ENCODE peak calls at places on chromosomes 5 and 9, in six cellular contexts. E is A549, D is HepG2, X is GM12878, I is SK-N-SH, K is K562. Q is an unnamed sample.

GRCh38 chr9:23766613-23767012 is 59.4 kb downstream of the ELAVL2 start:
- DNase-seq in X (no peak), I (no peak), E (no peak), K (no peak), D (no peak), Q (no peak)

GRCh38 chr5:108266235-108266634 is 115.7 kb downstream of the FBXL17 start:
- DNase-seq in D (no peak), I (no peak), K (no peak), E (no peak), X (no peak), Q (no peak)

GRCh38 chr5:178120661-178121357 is 7.5 kb downstream of the N4BP3 start:
- DNase-seq in D (peak; percentile 82), K (peak; percentile 79), I (peak; percentile 95), X (peak; percentile 69), E (peak; percentile 86), Q (no peak)

GRCh38 chr5:18965893-18966292 is 1022.1 kb downstream of the CDH18 start:
- DNase-seq in I (no peak), E (no peak), K (no peak), X (no peak), D (no peak), Q (no peak)

GRCh38 chr5:132475939-132476852 is 14.4 kb downstream of the IRF1 start:
- DNase-seq in E (no peak), D (peak; percentile 83), X (no peak), I (no peak), K (no peak), Q (no peak)

GRCh38 chr5:68924490-68925145 is 169.2 kb upstream of the SLC30A5 start:
- DNase-seq in I (no peak), D (peak; percentile 86), X (no peak), K (no peak), E (no peak), Q (no peak)

GRCh38 chr5:109990723-109991359 is 301.1 kb downstream of the MAN2A1 start:
- DNase-seq in E (no peak), X (no peak), K (no peak), D (no peak), I (no peak), Q (no peak)

GRCh38 chr9:135480942-135481315 is 1.3 kb downstream of the PPP1R26 start:
- DNase-seq in E (no peak), X (no peak), I (no peak), K (peak; percentile 16), D (no peak), Q (no peak)

GRCh38 chr9:93582115-93582514 is 5.7 kb downstream of the PHF2 start:
- DNase-seq in E (no peak), K (no peak), I (no peak), D (peak; percentile 47), X (no peak), Q (no peak)

GRCh38 chr5:159992566-159992965 is 16.4 kb upstream of the TTC1 start:
- DNase-seq in D (no peak), E (no peak), I (no peak), X (no peak), K (no peak), Q (no peak)

GRCh38 chr9:4147476-4148214 is 152.2 kb downstream of the GLIS3 start:
- DNase-seq in K (no peak), D (peak; percentile 34), X (no peak), E (peak; percentile 38), I (no peak), Q (no peak)
- TF ChIP-seq MAX in K (no peak), D (no peak), X (no peak), E (no peak), I (no peak), Q (no peak)

GRCh38 chr5:124740055-124740454 is 6.4 kb downstream of the ZNF608 start:
- DNase-seq in D (no peak), E (no peak), X (no peak), K (no peak), I (no peak), Q (no peak)
- TF ChIP-seq CTCF in D (no peak), E (no peak), X (no peak), K (no peak), I (no peak), Q (no peak)

GRCh38 chr9:129351642-129352151 is 173.6 kb upstream of the IER5L start:
- DNase-seq in E (peak; percentile 41), D (no peak), I (peak; percentile 81), X (no peak), K (peak; percentile 44), Q (no peak)

GRCh38 chr9:129351058-129351641 is 173.1 kb upstream of the IER5L start:
- DNase-seq in D (no peak), X (no peak), K (no peak), I (peak; percentile 46), E (no peak), Q (no peak)

GRCh38 chr9:129350143-129350935 is 172.3 kb upstream of the IER5L start:
- DNase-seq in X (no peak), I (no peak), D (no peak), E (no peak), K (no peak), Q (no peak)

GRCh38 chr9:129353697-129354336 is 175.8 kb upstream of the IER5L start:
- DNase-seq in E (no peak), D (no peak), I (no peak), K (no peak), X (no peak), Q (no peak)

DNA sequence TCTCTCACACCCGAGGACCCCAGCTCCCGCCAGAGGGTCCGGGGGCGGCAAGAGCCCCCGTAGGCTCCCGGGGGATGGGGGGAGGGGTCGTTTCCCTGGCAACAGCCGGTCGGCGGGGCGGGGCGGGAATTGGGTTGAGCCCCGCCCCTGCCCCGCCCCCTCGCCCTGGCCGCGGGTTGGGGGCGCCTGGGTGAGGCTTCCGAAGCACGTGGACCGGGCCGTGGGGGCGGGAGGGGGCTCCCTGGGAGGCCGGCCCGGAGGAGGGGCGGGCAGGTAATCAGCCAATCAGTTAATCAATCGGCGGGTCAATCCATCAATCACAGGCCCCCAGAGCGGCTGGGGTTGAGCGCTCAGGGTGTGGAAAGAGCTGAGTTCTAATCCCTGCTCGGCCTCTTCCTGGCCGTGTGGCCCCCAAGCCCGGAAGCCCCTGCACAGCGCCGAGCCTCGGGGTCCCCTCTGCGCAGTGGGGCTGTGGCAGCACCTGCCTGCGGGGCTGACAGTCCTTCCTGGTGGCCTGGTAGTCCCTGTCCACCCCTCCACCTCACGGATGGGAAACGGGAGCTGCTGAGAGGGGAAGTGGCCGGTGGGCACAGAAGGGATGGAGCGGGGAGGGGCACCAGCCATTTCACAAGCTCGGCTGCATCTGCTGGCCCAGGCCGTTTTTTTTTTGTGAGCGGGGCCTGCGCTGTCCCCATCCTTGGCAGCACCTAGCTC is 174.3 kb upstream of the IER5L start:
- DNase-seq in K (peak; percentile 82), I (peak; percentile 95), D (no peak), X (no peak), E (no peak), Q (no peak)
- TF ChIP-seq REST in K (no peak), I (no peak), D (no peak), X (no peak), E (no peak), Q (no peak)

GRCh38 chr5:154491951-154492350 is 13.9 kb upstream of the HAND1 start:
- DNase-seq in I (no peak), X (no peak), K (no peak), D (no peak), E (no peak), Q (no peak)
- TF ChIP-seq MAX in I (no peak), X (no peak), K (no peak), D (no peak), E (no peak), Q (no peak)

GRCh38 chr5:61416410-61416809 is 84.4 kb downstream of the ZSWIM6 start:
- DNase-seq in I (no peak), K (no peak), E (no peak), X (no peak), D (no peak), Q (peak; percentile 34)
- TF ChIP-seq CTCF in I (no peak), K (no peak), E (no peak), X (no peak), D (no peak), Q (no peak)

GRCh38 chr5:82331557-82331956 is 53.4 kb upstream of the RPS23 start:
- DNase-seq in X (no peak), I (peak; percentile 31), E (no peak), K (no peak), D (no peak), Q (no peak)

GRCh38 chr5:82332064-82332855 is 54.1 kb upstream of the RPS23 start:
- DNase-seq in X (no peak), I (no peak), D (no peak), K (no peak), E (no peak), Q (no peak)

GRCh38 chr5:82330921-82331320 is 52.8 kb upstream of the RPS23 start:
- DNase-seq in X (no peak), K (no peak), I (no peak), E (no peak), D (no peak), Q (no peak)

GRCh38 chr5:82329393-82329792 is 51.2 kb upstream of the RPS23 start:
- DNase-seq in K (no peak), I (no peak), D (no peak), X (no peak), E (no peak), Q (no peak)

GRCh38 chr5:82330506-82330905 is 52.4 kb upstream of the RPS23 start:
- DNase-seq in D (no peak), K (no peak), X (no peak), I (no peak), E (no peak), Q (no peak)
- TF ChIP-seq REST in D (no peak), K (no peak), X (no peak), I (no peak), E (no peak), Q (no peak)

Q was measured in HCT116.